ENCODE peak calls at places on chromosomes 7 and 10, in eight cellular contexts. Y is neural crest cell, J is neural progenitor cell, G is upper lobe of left lung, N is cardiac muscle cell, F is fibroblast of mammary gland, C is astrocyte, U is RWPE1. W is an unnamed sample.
A peak's percentile ranks its signal among the peaks of the same experiment; 100 is the strongest.

GRCh38 chr7:17434191-17434590 is 135.7 kb downstream of the AHR start:
- DNase-seq in Y (no peak), J (no peak), G (no peak), N (no peak), F (no peak), C (no peak), U (no peak), W (no peak)

GRCh38 chr10:43318978-43319965 is 52.2 kb upstream of the FXYD4 start:
- DNase-seq in Y (no peak), J (no peak), G (no peak), N (peak; percentile 35), F (no peak), C (no peak), U (no peak), W (no peak)

GRCh38 chr10:48684792-48685651 is at the start of gene WDFY4:
- DNase-seq in Y (no peak), J (no peak), G (peak; percentile 68), N (no peak), F (no peak), C (no peak), U (no peak), W (peak; percentile 61)

GRCh38 chr7:116206141-116206540 is 4.2 kb upstream of the TES start:
- DNase-seq in Y (no peak), J (no peak), G (no peak), N (no peak), F (no peak), C (no peak), U (no peak), W (no peak)

GRCh38 chr10:61850376-61850775 is 51.1 kb upstream of the ARID5B start:
- DNase-seq in Y (no peak), J (no peak), G (no peak), N (no peak), F (no peak), C (no peak), U (no peak), W (no peak)

GRCh38 chr7:2150445-2150815 is 82.3 kb downstream of the MAD1L1 start:
- DNase-seq in Y (no peak), J (no peak), G (no peak), N (no peak), F (no peak), C (no peak), U (no peak), W (no peak)

GRCh38 chr7:121489440-121489839 is 93.3 kb upstream of the FAM3C start:
- DNase-seq in Y (no peak), J (no peak), G (no peak), N (no peak), F (no peak), C (no peak), U (no peak), W (no peak)

GRCh38 chr7:5143106-5143505 is 46.9 kb upstream of the WIPI2 start:
- DNase-seq in Y (no peak), J (no peak), G (no peak), N (no peak), F (no peak), C (no peak), U (no peak), W (no peak)

GRCh38 chr7:87318741-87319140 is 26.7 kb upstream of the CROT start:
- DNase-seq in Y (no peak), J (no peak), G (no peak), N (no peak), F (no peak), C (no peak), U (no peak), W (no peak)

GRCh38 chr10:25501912-25502311 is 327.1 kb downstream of the GPR158 start:
- DNase-seq in Y (no peak), J (peak; percentile 32), G (no peak), N (peak; percentile 34), F (no peak), C (no peak), U (no peak), W (no peak)

DNA sequence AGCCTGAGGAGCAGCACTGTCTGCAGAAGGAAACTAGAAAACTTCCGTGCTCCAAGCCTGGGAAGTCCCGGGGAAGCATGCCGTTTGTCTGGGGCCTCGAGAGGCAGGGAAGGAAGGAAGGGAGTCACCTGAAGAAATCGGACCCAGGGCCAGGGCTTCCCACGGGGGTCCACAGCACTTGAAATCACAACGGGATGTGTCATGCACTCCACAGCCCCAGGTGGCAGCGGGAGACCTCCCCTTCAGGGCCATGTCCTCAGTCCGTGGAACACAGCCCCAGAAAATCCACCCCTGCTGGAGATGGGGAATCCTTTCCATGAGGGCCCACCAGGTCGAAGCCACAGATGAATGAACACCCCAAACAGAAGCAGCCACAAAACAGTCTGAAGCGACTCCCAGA is 239.5 kb downstream of the MGMT start:
- DNase-seq in Y (no peak), J (no peak), G (no peak), N (no peak), F (no peak), C (no peak), U (no peak), W (no peak)
- TF ChIP-seq CTCF in Y (no peak), J (peak; percentile 2), G (no peak), N (no peak), F (no peak), C (no peak), U (no peak), W (no peak)

GRCh38 chr7:128032605-128033235 is 1.5 kb upstream of the LRRC4 start:
- DNase-seq in Y (peak; percentile 33), J (no peak), G (no peak), N (peak; percentile 18), F (no peak), C (no peak), U (no peak), W (no peak)

GRCh38 chr7:128030263-128030998 is 806 bp downstream of the LRRC4 start:
- DNase-seq in Y (no peak), J (peak; percentile 76), G (no peak), N (no peak), F (no peak), C (no peak), U (no peak), W (no peak)

GRCh38 chr7:128033246-128033645 is 2.0 kb upstream of the LRRC4 start:
- DNase-seq in Y (no peak), J (no peak), G (no peak), N (no peak), F (no peak), C (no peak), U (no peak), W (no peak)

GRCh38 chr7:128030999-128031681 is at the start of gene LRRC4:
- DNase-seq in Y (peak; percentile 39), J (peak; percentile 85), G (no peak), N (peak; percentile 61), F (peak; percentile 39), C (peak; percentile 31), U (peak; percentile 44), W (no peak)

GRCh38 chr7:128031901-128032604 is 816 bp upstream of the LRRC4 start:
- DNase-seq in Y (peak; percentile 55), J (peak; percentile 90), G (no peak), N (peak; percentile 90), F (peak; percentile 92), C (peak; percentile 90), U (peak; percentile 76), W (no peak)
- TF ChIP-seq CTCF in Y (peak; percentile 45), J (peak; percentile 33), G (peak; percentile 64), N (peak; percentile 35), F (no peak), C (no peak), U (peak; percentile 30), W (peak; percentile 60)

DNA sequence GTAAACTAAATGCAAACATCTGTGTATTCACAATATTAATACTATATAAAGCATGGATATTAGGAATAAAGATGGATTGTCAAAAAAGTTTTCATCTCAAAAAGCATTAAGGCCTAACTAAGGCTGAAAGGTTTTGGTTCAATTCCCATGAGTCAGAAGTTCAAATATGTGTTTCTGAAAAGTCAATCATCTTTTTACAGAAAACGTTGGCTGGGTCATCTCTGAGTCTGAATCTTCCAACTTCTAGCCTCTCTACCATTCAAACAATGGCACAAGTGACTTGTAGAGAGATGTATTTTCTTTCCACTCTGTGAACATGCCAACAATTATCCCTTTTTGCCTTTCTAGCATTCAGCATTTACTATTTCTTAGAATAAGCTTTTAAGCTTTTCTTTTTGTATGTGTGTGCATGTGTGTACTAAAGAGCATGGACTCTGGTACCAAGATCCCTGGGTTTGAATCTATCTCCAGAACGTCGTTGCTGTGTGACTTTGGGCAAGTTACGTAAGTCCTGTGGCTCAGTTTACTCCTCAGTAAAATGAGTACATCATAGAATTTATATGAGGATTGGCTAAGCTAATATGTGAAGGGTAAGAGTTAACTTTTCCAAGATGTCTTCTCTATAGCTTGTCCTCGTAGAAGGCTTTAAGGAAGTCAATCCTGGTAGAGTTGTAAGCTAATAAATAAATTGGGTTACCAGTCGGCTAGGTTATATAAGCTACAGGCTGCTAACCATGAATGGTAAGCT is 156.7 kb downstream of the CRPPA start:
- DNase-seq in Y (no peak), J (no peak), G (no peak), N (no peak), F (no peak), C (no peak), U (no peak), W (no peak)
- TF ChIP-seq CTCF in Y (no peak), J (no peak), G (no peak), N (no peak), F (no peak), C (no peak), U (no peak), W (no peak)

GRCh38 chr7:94906035-94906796 is 1.2 kb upstream of the PPP1R9A start:
- DNase-seq in Y (no peak), J (no peak), G (no peak), N (peak; percentile 48), F (no peak), C (no peak), U (no peak), W (no peak)

GRCh38 chr7:94908204-94909022 is 1.0 kb downstream of the PPP1R9A start:
- DNase-seq in Y (peak; percentile 41), J (peak; percentile 83), G (peak; percentile 54), N (peak; percentile 32), F (peak; percentile 7), C (peak; percentile 8), U (peak; percentile 5), W (peak; percentile 71)

GRCh38 chr7:94907026-94907419 is 371 bp upstream of the PPP1R9A start:
- DNase-seq in Y (no peak), J (no peak), G (no peak), N (no peak), F (no peak), C (no peak), U (no peak), W (no peak)

GRCh38 chr7:94909023-94909466 is 1.7 kb downstream of the PPP1R9A start:
- DNase-seq in Y (no peak), J (no peak), G (no peak), N (no peak), F (no peak), C (no peak), U (no peak), W (no peak)

GRCh38 chr7:94907420-94908203 is at the start of gene PPP1R9A:
- DNase-seq in Y (peak; percentile 51), J (peak; percentile 87), G (peak; percentile 49), N (peak; percentile 15), F (peak; percentile 6), C (peak; percentile 20), U (peak; percentile 18), W (peak; percentile 74)
- TF ChIP-seq CTCF in Y (peak; percentile 45), J (peak; percentile 56), G (peak; percentile 33), N (peak; percentile 32), F (peak; percentile 16), C (no peak), U (no peak), W (peak; percentile 56)

GRCh38 chr10:14560274-14560673 is 214.4 kb downstream of the FAM107B start:
- DNase-seq in Y (no peak), J (peak; percentile 56), G (peak; percentile 82), N (peak; percentile 25), F (peak; percentile 68), C (peak; percentile 57), U (peak; percentile 78), W (no peak)
- TF ChIP-seq CTCF in Y (peak; percentile 23), J (peak; percentile 49), G (no peak), N (no peak), F (no peak), C (peak; percentile 22), U (no peak), W (peak; percentile 51)